ENCODE peak calls at places on chromosomes 1 and 21, in four cellular contexts. Y is AG20443, J is hepatocyte, M is NCI-H2029 treated with DMSO at 0.1 percent for 48 hours. N is an unnamed sample.

GRCh38 chr1:4597020-4597419 is 57.4 kb upstream of the AJAP1 start:
- DNase-seq in Y (no peak), J (no peak), M (no peak), N (no peak)

GRCh38 chr1:175000697-175001187 is 995 bp downstream of the CACYBP start:
- DNase-seq in Y (no peak), J (no peak), M (no peak), N (peak; percentile 30)

GRCh38 chr21:37700641-37701202 is 215.5 kb downstream of the KCNJ6 start:
- DNase-seq in Y (peak; percentile 88), J (peak; percentile 77), M (peak; percentile 94), N (peak; percentile 89)

GRCh38 chr1:205056188-205056611 is 13.2 kb downstream of the CNTN2 start:
- DNase-seq in Y (no peak), J (no peak), M (no peak), N (no peak)

GRCh38 chr21:26115346-26115745 is 55.2 kb downstream of the APP start:
- DNase-seq in Y (no peak), J (no peak), M (peak; percentile 97), N (peak; percentile 27)

GRCh38 chr1:211099393-211099792 is 34.6 kb downstream of the KCNH1 start:
- DNase-seq in Y (no peak), J (no peak), M (no peak), N (no peak)

GRCh38 chr1:21904725-21905520 is 32.2 kb downstream of the HSPG2 start:
- DNase-seq in Y (peak; percentile 47), J (peak; percentile 83), M (no peak), N (peak; percentile 93)

GRCh38 chr1:167904641-167905040 is 9.3 kb downstream of the ADCY10 start:
- DNase-seq in Y (peak; percentile 38), J (no peak), M (no peak), N (peak; percentile 80)

GRCh38 chr1:65762081-65762862 is 30.4 kb upstream of the PDE4B start:
- DNase-seq in Y (peak; percentile 21), J (peak; percentile 4), M (no peak), N (peak; percentile 11)

GRCh38 chr1:115545096-115545720 is 96.6 kb upstream of the VANGL1 start:
- DNase-seq in Y (no peak), J (no peak), M (no peak), N (peak; percentile 89)

GRCh38 chr1:15459771-15460719 is 3.5 kb downstream of the CELA2A start:
- DNase-seq in Y (no peak), J (no peak), M (no peak), N (peak; percentile 71)

GRCh38 chr1:244730153-244730933 is 77.4 kb downstream of the DESI2 start:
- DNase-seq in Y (peak; percentile 69), J (peak; percentile 59), M (no peak), N (peak; percentile 53)

GRCh38 chr1:237473896-237474295 is 416.8 kb downstream of the ZP4 start:
- DNase-seq in Y (no peak), J (no peak), M (no peak), N (no peak)

GRCh38 chr1:54836594-54836993 is 35.5 kb upstream of the TTC22 start:
- DNase-seq in Y (no peak), J (no peak), M (no peak), N (no peak)

GRCh38 chr1:25504706-25505560 is 38.5 kb upstream of the LDLRAP1 start:
- DNase-seq in Y (no peak), J (no peak), M (no peak), N (no peak)

GRCh38 chr1:193085263-193085662 is 20.0 kb downstream of the GLRX2 start:
- DNase-seq in Y (no peak), J (no peak), M (no peak), N (no peak)

GRCh38 chr1:226891846-226892533 is 21.6 kb downstream of the PSEN2 start:
- DNase-seq in Y (peak; percentile 56), J (no peak), M (no peak), N (peak; percentile 23)

GRCh38 chr1:145974721-145975120 is 10.2 kb downstream of the POLR3GL start:
- DNase-seq in Y (no peak), J (no peak), M (no peak), N (no peak)

GRCh38 chr1:206814716-206815341 is 42.5 kb upstream of the IL10 start:
- DNase-seq in Y (peak; percentile 30), J (peak; percentile 40), M (peak; percentile 36), N (peak; percentile 27)

GRCh38 chr1:25874635-25875153 is 814 bp downstream of the PAQR7 start:
- DNase-seq in Y (no peak), J (peak; percentile 13), M (no peak), N (no peak)

GRCh38 chr1:147091801-147092200 is 80.5 kb downstream of the PRKAB2 start:
- DNase-seq in Y (no peak), J (no peak), M (no peak), N (no peak)

GRCh38 chr1:24112381-24113169 is 640 bp upstream of the MYOM3 start:
- DNase-seq in Y (peak; percentile 85), J (peak; percentile 88), M (no peak), N (peak; percentile 84)

GRCh38 chr1:224623310-224623714 is 7.2 kb downstream of the CNIH3 start:
- DNase-seq in Y (peak; percentile 56), J (no peak), M (no peak), N (peak; percentile 79)

GRCh38 chr1:214327519-214327918 is 46.6 kb downstream of the SMYD2 start:
- DNase-seq in Y (no peak), J (no peak), M (no peak), N (no peak)

GRCh38 chr1:244074559-244075171 is 23.6 kb downstream of the ZBTB18 start:
- DNase-seq in Y (no peak), J (no peak), M (no peak), N (no peak)

GRCh38 chr1:35210306-35211112 is 17.6 kb upstream of the SFPQ start:
- DNase-seq in Y (peak; percentile 8), J (no peak), M (no peak), N (no peak)

GRCh38 chr1:7292714-7293419 is 478.2 kb upstream of the VAMP3 start:
- DNase-seq in Y (no peak), J (no peak), M (no peak), N (no peak)

GRCh38 chr1:235607284-235607683 is 42.3 kb downstream of the GNG4 start:
- DNase-seq in Y (no peak), J (no peak), M (no peak), N (no peak)

GRCh38 chr1:74964508-74964907 is 169.7 kb upstream of the LHX8 start:
- DNase-seq in Y (no peak), J (peak; percentile 75), M (peak; percentile 54), N (peak; percentile 5)

N was measured in Daoy.